ENCODE peak calls at places on chromosomes 5 and 9, in seven cellular contexts. J is gastrocnemius medialis, L is body of pancreas, O is K562, G is heart left ventricle, V is GM12878, Z is HCT116. T is an unnamed sample.
A peak's percentile ranks its signal among the peaks of the same experiment; 100 is the strongest.

GRCh38 chr5:76732405-76733048 is 16.6 kb downstream of the F2R start:
- ATAC-seq in J (no peak), O (no peak), G (no peak), V (peak; percentile 21), L (no peak), Z (no peak), T (no peak)

GRCh38 chr5:154318691-154319090 is 127.1 kb upstream of the SAP30L start:
- ATAC-seq in Z (no peak), G (no peak), J (no peak), O (no peak), L (no peak), V (no peak), T (no peak)

GRCh38 chr5:78405820-78406750 is 45.7 kb downstream of the SCAMP1 start:
- ATAC-seq in G (no peak), O (no peak), V (peak; percentile 76), L (no peak), Z (no peak), J (no peak), T (no peak)

GRCh38 chr9:16521868-16522381 is 348.5 kb downstream of the BNC2 start:
- ATAC-seq in G (peak; percentile 93), V (no peak), O (no peak), L (no peak), Z (no peak), J (peak; percentile 61), T (peak; percentile 82)

GRCh38 chr5:168426864-168427172 is 59.5 kb upstream of the RARS1 start:
- ATAC-seq in Z (no peak), O (no peak), L (no peak), G (no peak), V (no peak), J (no peak), T (no peak)

GRCh38 chr5:1176473-1177391 is 24.7 kb upstream of the SLC6A19 start:
- ATAC-seq in L (no peak), O (peak; percentile 59), J (no peak), V (peak; percentile 18), G (no peak), Z (peak; percentile 69), T (no peak)

GRCh38 chr9:132973166-132973565 is 5.3 kb upstream of the GFI1B start:
- ATAC-seq in L (no peak), V (no peak), Z (no peak), J (no peak), G (no peak), O (peak; percentile 4), T (no peak)

GRCh38 chr9:97615439-97616072 is 17.6 kb downstream of the TSTD2 start:
- ATAC-seq in O (peak; percentile 86), L (peak; percentile 82), G (peak; percentile 71), V (peak; percentile 73), J (peak; percentile 79), Z (peak; percentile 81), T (peak; percentile 71)

GRCh38 chr9:131045300-131046092 is 36.5 kb downstream of the LAMC3 start:
- ATAC-seq in G (no peak), O (peak; percentile 34), L (no peak), Z (peak; percentile 64), J (no peak), V (peak; percentile 18), T (no peak)

GRCh38 chr5:35826056-35826455 is 30.6 kb upstream of the IL7R start:
- ATAC-seq in G (no peak), V (no peak), Z (no peak), O (no peak), J (no peak), L (no peak), T (no peak)

GRCh38 chr9:2016411-2017208 is 1.5 kb downstream of the SMARCA2 start:
- ATAC-seq in O (peak; percentile 36), Z (peak; percentile 37), G (peak; percentile 56), L (peak; percentile 60), V (peak; percentile 21), J (peak; percentile 23), T (peak; percentile 52)

GRCh38 chr9:2014148-2014547 is 999 bp upstream of the SMARCA2 start:
- ATAC-seq in J (no peak), O (no peak), G (no peak), L (no peak), V (no peak), Z (no peak), T (no peak)

GRCh38 chr9:2015581-2016410 is 649 bp downstream of the SMARCA2 start:
- ATAC-seq in Z (peak; percentile 1), V (peak; percentile 1), O (peak; percentile 10), L (peak; percentile 13), J (peak; percentile 9), G (peak; percentile 7), T (no peak)

GRCh38 chr9:2013688-2014087 is 1.5 kb upstream of the SMARCA2 start:
- ATAC-seq in Z (no peak), L (no peak), J (no peak), G (no peak), V (no peak), O (no peak), T (no peak)

DNA sequence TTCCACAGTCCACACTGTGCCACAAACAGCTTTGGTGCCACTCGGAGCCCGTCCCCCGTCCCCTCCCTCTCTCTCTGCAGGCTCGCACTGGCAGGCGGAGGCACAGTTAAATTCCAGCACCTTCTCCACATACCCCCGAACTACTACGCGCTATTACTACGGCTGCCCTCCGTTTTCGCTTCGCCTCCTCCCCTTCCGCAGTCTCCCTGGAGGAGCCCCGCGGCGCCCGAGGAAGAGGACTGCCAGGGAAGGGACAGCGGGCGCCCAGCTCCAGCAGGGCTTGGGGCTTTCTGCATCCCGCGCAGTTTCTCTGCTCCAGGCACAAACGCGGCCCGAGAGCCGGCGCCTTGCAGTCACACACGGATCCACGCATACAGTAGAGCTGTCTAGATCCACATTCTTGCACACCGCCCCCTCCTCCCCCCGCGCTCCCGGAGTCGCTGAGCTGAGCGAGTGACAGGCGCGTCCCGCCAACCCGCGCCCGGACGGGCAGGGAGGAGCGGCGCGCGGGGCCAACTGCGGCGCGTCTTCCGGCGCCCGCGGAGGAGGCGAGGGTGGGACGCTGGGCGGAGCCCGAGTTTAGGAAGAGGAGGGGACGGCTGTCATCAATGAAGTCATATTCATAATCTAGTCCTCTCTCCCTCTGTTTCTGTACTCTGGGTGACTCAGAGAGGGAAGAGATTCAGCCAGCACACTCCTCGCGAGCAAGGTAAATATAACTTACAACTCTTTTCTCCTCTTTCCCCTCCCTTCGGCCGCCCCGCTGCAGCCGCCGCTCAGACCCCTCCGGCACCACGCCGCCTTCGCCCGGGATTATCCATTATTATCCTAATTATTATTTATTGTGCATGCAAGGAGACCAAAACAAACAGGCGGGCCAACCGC is at the start of gene SMARCA2:
- ATAC-seq in G (peak; percentile 89), L (peak; percentile 83), J (peak; percentile 77), V (peak; percentile 81), O (peak; percentile 88), Z (peak; percentile 88), T (peak; percentile 92)
- TF ChIP-seq POLR2A in G (peak; percentile 60), L (peak; percentile 95), J (peak; percentile 96), V (peak; percentile 98), O (peak; percentile 76), Z (no peak), T (peak; percentile 85)

GRCh38 chr5:33475706-33476105 is 34.9 kb downstream of the TARS1 start:
- ATAC-seq in O (no peak), G (no peak), V (no peak), Z (no peak), L (no peak), J (no peak), T (no peak)
- H3K36me3 ChIP-seq in O (peaks cover 71% of the 10 kb centered on the region), G (peaks cover 67% of the 10 kb centered on the region), V (peaks cover 3% of the 10 kb centered on the region), Z (peaks cover 10% of the 10 kb centered on the region), L (no peaks in the 10 kb centered on the region), J (no peaks in the 10 kb centered on the region), T (peaks cover 79% of the 10 kb centered on the region)

GRCh38 chr5:157143127-157143959 is 678 bp upstream of the MED7 start:
- ATAC-seq in J (peak; percentile 82), G (peak; percentile 65), O (peak; percentile 58), Z (peak; percentile 37), V (peak; percentile 50), L (peak; percentile 73), T (peak; percentile 73)
- TF ChIP-seq POLR2A in J (no peak), G (no peak), O (no peak), Z (no peak), V (no peak), L (peak; percentile 80), T (no peak)

DNA sequence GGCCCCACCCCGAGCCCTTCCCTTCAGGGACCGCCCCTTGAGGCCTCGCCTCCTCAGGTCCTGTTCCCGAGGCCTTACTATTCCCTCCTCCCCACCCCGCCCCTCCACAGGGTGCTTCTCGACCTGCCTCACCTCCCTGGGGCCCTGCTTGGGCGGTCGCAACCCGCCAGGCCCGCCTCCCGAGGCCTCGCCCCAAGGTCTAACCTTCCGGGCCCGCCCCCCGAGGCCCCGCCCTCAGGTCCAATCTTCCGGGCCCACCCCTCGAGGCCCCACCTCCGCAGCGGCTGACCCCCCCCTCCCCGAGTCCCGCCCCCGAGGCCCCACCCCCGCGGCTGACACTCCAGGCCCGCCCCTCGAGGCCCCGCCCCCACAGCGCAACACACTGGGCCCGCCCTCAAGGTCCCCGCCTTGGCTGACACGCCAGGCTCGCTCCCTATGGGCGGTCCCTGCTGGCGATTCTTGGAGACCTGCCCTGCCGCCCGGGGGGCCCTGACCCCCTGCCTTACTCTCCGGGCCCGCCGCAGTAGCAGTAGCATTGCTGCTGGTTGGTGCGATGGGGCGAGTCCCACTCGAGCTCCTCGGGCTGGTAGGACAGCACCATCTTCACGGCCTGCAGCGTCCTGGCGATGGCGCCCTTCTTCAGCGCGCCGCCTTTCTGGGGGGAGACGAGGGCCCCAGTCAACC is 8.2 kb downstream of the PHF19 start:
- ATAC-seq in L (peak; percentile 96), J (peak; percentile 86), G (peak; percentile 95), Z (peak; percentile 95), V (peak; percentile 96), O (peak; percentile 98), T (peak; percentile 95)
- H3K36me3 ChIP-seq in L (no peaks in the 10 kb centered on the region), J (no peaks in the 10 kb centered on the region), G (peaks cover 11% of the 10 kb centered on the region), Z (no peaks in the 10 kb centered on the region), V (peaks cover 33% of the 10 kb centered on the region), O (peaks cover 88% of the 10 kb centered on the region), T (no peaks in the 10 kb centered on the region)

GRCh38 chr5:56729488-56729887 is 85.9 kb upstream of the MAP3K1 start:
- ATAC-seq in O (no peak), Z (no peak), J (no peak), V (peak; percentile 79), G (no peak), L (no peak), T (no peak)

GRCh38 chr5:56725709-56726108 is 89.6 kb upstream of the MAP3K1 start:
- ATAC-seq in J (no peak), O (no peak), G (no peak), Z (no peak), V (peak; percentile 71), L (no peak), T (no peak)
- TF ChIP-seq POLR2A in J (no peak), O (peak; percentile 42), G (no peak), Z (no peak), V (no peak), L (peak; percentile 55), T (no peak)